ENCODE peak calls at places on chromosomes 12 and 14, in eight cellular contexts. One of them, this sample, is unnamed.

GRCh38 chr12:107845226-107845979 is 70.9 kb downstream of the ASCL4 start:
- DNase-seq in HepG2: no peak
- DNase-seq in HCT116: no peak
- DNase-seq in Panc1: no peak
- DNase-seq in SK-N-SH: peak; percentile 35
- DNase-seq in HL-60: no peak
- DNase-seq in K562: no peak
- DNase-seq in GM12878: no peak
- DNase-seq in this sample: peak; percentile 44

GRCh38 chr14:20436363-20436755 is 393 bp upstream of the KLHL33 start:
- DNase-seq in HepG2: no peak
- DNase-seq in HCT116: no peak
- DNase-seq in Panc1: no peak
- DNase-seq in SK-N-SH: no peak
- DNase-seq in HL-60: no peak
- DNase-seq in K562: no peak
- DNase-seq in GM12878: no peak
- DNase-seq in this sample: no peak

GRCh38 chr12:71846322-71846940 is 6.9 kb downstream of the TBC1D15 start:
- DNase-seq in HepG2: peak; percentile 33
- DNase-seq in HCT116: peak; percentile 13
- DNase-seq in Panc1: no peak
- DNase-seq in SK-N-SH: peak; percentile 15
- DNase-seq in HL-60: no peak
- DNase-seq in K562: no peak
- DNase-seq in GM12878: no peak
- DNase-seq in this sample: peak; percentile 33

GRCh38 chr12:25839470-25839869 is 119.0 kb upstream of the RASSF8 start:
- DNase-seq in HepG2: no peak
- DNase-seq in HCT116: no peak
- DNase-seq in Panc1: no peak
- DNase-seq in SK-N-SH: no peak
- DNase-seq in HL-60: no peak
- DNase-seq in K562: no peak
- DNase-seq in GM12878: no peak
- DNase-seq in this sample: no peak

GRCh38 chr14:105055334-105055733 is 9.9 kb downstream of the GPR132 start:
- DNase-seq in HepG2: no peak
- DNase-seq in HCT116: no peak
- DNase-seq in Panc1: no peak
- DNase-seq in SK-N-SH: no peak
- DNase-seq in HL-60: no peak
- DNase-seq in K562: no peak
- DNase-seq in GM12878: no peak
- DNase-seq in this sample: no peak

GRCh38 chr14:22002860-22003284 is 329.3 kb upstream of the OR4E1 start:
- DNase-seq in HepG2: no peak
- DNase-seq in HCT116: peak; percentile 16
- DNase-seq in Panc1: no peak
- DNase-seq in SK-N-SH: no peak
- DNase-seq in HL-60: no peak
- DNase-seq in K562: no peak
- DNase-seq in GM12878: no peak
- DNase-seq in this sample: peak; percentile 87

GRCh38 chr12:108840605-108841328 is 16.6 kb downstream of the SSH1 start:
- DNase-seq in HepG2: no peak
- DNase-seq in HCT116: no peak
- DNase-seq in Panc1: no peak
- DNase-seq in SK-N-SH: no peak
- DNase-seq in HL-60: no peak
- DNase-seq in K562: no peak
- DNase-seq in GM12878: no peak
- DNase-seq in this sample: no peak

GRCh38 chr14:75279153-75279738 is 618 bp downstream of the FOS start:
- DNase-seq in HepG2: no peak
- DNase-seq in HCT116: no peak
- DNase-seq in Panc1: no peak
- DNase-seq in SK-N-SH: peak; percentile 53
- DNase-seq in HL-60: no peak
- DNase-seq in K562: peak; percentile 35
- DNase-seq in GM12878: no peak
- DNase-seq in this sample: peak; percentile 46

GRCh38 chr14:23364604-23365352 is at the start of gene EFS:
- DNase-seq in HepG2: no peak
- DNase-seq in HCT116: no peak
- DNase-seq in Panc1: no peak
- DNase-seq in SK-N-SH: peak; percentile 75
- DNase-seq in HL-60: no peak
- DNase-seq in K562: no peak
- DNase-seq in GM12878: no peak
- DNase-seq in this sample: peak; percentile 79

GRCh38 chr14:101839661-101840060 is 78.2 kb downstream of the PPP2R5C start:
- DNase-seq in HepG2: no peak
- DNase-seq in HCT116: no peak
- DNase-seq in Panc1: no peak
- DNase-seq in SK-N-SH: no peak
- DNase-seq in HL-60: no peak
- DNase-seq in K562: no peak
- DNase-seq in GM12878: no peak
- DNase-seq in this sample: no peak

GRCh38 chr14:80136358-80136757 is 74.9 kb downstream of the DIO2 start:
- DNase-seq in HepG2: no peak
- DNase-seq in HCT116: no peak
- DNase-seq in Panc1: no peak
- DNase-seq in SK-N-SH: no peak
- DNase-seq in HL-60: no peak
- DNase-seq in K562: no peak
- DNase-seq in GM12878: no peak
- DNase-seq in this sample: peak; percentile 57

GRCh38 chr12:6538420-6539275 is 4.3 kb downstream of the GAPDH start:
- DNase-seq in HepG2: peak; percentile 6
- DNase-seq in HCT116: no peak
- DNase-seq in Panc1: no peak
- DNase-seq in SK-N-SH: peak; percentile 40
- DNase-seq in HL-60: peak; percentile 80
- DNase-seq in K562: no peak
- DNase-seq in GM12878: no peak
- DNase-seq in this sample: peak; percentile 49

GRCh38 chr14:21449899-21450216 is 6.1 kb downstream of the CHD8 start:
- DNase-seq in HepG2: no peak
- DNase-seq in HCT116: no peak
- DNase-seq in Panc1: no peak
- DNase-seq in SK-N-SH: no peak
- DNase-seq in HL-60: no peak
- DNase-seq in K562: no peak
- DNase-seq in GM12878: no peak
- DNase-seq in this sample: no peak

DNA sequence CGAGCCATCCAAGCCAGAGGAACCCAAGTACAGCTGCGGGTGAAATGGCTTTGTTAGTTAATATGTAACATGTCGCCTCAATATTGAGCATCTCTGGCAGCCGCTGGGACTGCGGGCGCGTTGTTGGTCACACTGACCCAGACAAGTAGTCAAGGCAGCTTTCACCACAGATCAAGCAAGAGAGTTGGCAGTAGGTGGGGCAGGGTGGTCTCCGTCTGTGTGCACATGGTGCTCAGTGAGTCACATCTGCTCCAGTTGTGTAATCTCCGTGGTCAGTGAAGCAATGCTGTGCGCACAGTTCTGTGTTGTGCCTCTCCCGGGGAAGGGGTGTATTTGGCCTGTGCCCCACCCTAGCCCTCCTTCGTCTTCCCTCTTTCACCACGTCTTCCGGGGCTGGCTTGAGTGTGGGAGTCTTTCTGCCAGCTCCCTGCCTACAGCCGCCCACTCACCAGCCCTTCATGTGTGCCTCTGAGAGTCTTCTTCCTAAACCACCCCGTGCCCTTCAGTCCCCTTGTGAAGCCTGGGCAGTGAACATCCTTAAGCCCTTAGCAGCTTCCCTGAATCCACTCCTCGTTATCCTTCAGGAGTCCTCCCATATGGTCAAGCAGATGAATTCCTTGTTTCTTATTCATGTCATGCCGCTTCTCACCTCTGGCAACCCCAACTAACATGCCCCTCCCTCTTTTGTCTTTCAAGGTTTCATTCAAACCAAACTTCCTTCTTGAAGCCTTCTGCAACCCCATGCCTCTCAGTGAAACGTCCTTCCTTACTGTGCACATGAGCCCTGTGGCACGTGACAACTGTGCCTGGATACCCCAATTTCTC is 242.1 kb downstream of the CACNA1C start:
- DNase-seq in HepG2: no peak
- DNase-seq in HCT116: no peak
- DNase-seq in Panc1: no peak
- DNase-seq in SK-N-SH: no peak
- DNase-seq in HL-60: peak; percentile 99
- DNase-seq in K562: no peak
- DNase-seq in GM12878: no peak
- DNase-seq in this sample: no peak
- TF ChIP-seq REST in HepG2: no peak
- TF ChIP-seq REST in HCT116: no peak
- TF ChIP-seq REST in Panc1: no peak
- TF ChIP-seq REST in SK-N-SH: no peak
- TF ChIP-seq REST in HL-60: peak; percentile 17
- TF ChIP-seq REST in K562: no peak
- TF ChIP-seq REST in GM12878: no peak
- TF ChIP-seq REST in this sample: no peak

GRCh38 chr14:50058112-50058511 is 58.3 kb downstream of the VCPKMT start:
- DNase-seq in HepG2: no peak
- DNase-seq in HCT116: no peak
- DNase-seq in Panc1: no peak
- DNase-seq in SK-N-SH: no peak
- DNase-seq in HL-60: no peak
- DNase-seq in K562: no peak
- DNase-seq in GM12878: no peak
- DNase-seq in this sample: no peak
- TF ChIP-seq POLR2AphosphoS5 in HepG2: no peak
- TF ChIP-seq POLR2AphosphoS5 in HCT116: no peak
- TF ChIP-seq POLR2AphosphoS5 in Panc1: no peak
- TF ChIP-seq POLR2AphosphoS5 in SK-N-SH: no peak
- TF ChIP-seq POLR2AphosphoS5 in HL-60: no peak
- TF ChIP-seq POLR2AphosphoS5 in K562: no peak
- TF ChIP-seq POLR2AphosphoS5 in GM12878: no peak
- TF ChIP-seq POLR2AphosphoS5 in this sample: no peak

DNA sequence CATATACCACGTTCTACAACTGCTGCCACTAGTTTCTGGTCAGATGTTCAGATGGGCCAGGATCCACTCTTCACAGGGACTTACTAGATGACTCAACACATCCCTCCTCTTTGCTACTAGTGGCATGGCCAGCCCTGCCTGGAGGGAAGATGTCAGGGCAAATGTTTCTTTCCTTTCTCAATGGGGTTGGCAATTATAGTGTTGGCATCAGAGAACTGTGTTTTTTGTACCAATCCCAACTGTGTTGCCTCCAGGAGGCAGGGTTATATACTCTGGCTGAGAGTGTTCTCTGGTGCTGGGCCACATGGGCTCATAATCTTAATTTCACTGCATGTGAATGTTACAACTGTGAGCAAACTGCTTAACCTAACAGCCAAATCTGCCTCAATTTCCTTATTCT is 69.9 kb upstream of the AVPR1A start:
- DNase-seq in HepG2: no peak
- DNase-seq in HCT116: no peak
- DNase-seq in Panc1: no peak
- DNase-seq in SK-N-SH: no peak
- DNase-seq in HL-60: no peak
- DNase-seq in K562: no peak
- DNase-seq in GM12878: no peak
- DNase-seq in this sample: no peak
- TF ChIP-seq REST in HepG2: no peak
- TF ChIP-seq REST in HCT116: no peak
- TF ChIP-seq REST in Panc1: no peak
- TF ChIP-seq REST in SK-N-SH: no peak
- TF ChIP-seq REST in HL-60: no peak
- TF ChIP-seq REST in K562: no peak
- TF ChIP-seq REST in GM12878: no peak
- TF ChIP-seq REST in this sample: no peak

GRCh38 chr12:94560416-94561221 is 89.7 kb downstream of the TMCC3 start:
- DNase-seq in HepG2: no peak
- DNase-seq in HCT116: peak; percentile 35
- DNase-seq in Panc1: no peak
- DNase-seq in SK-N-SH: no peak
- DNase-seq in HL-60: no peak
- DNase-seq in K562: no peak
- DNase-seq in GM12878: peak; percentile 36
- DNase-seq in this sample: peak; percentile 84
- TF ChIP-seq POLR2AphosphoS5 in HepG2: no peak
- TF ChIP-seq POLR2AphosphoS5 in HCT116: peak; percentile 16
- TF ChIP-seq POLR2AphosphoS5 in Panc1: no peak
- TF ChIP-seq POLR2AphosphoS5 in SK-N-SH: no peak
- TF ChIP-seq POLR2AphosphoS5 in HL-60: no peak
- TF ChIP-seq POLR2AphosphoS5 in K562: no peak
- TF ChIP-seq POLR2AphosphoS5 in GM12878: no peak
- TF ChIP-seq POLR2AphosphoS5 in this sample: no peak

GRCh38 chr12:50764861-50765324 is 992 bp downstream of the ATF1 start:
- DNase-seq in HepG2: peak; percentile 89
- DNase-seq in HCT116: no peak
- DNase-seq in Panc1: no peak
- DNase-seq in SK-N-SH: peak; percentile 69
- DNase-seq in HL-60: peak; percentile 49
- DNase-seq in K562: no peak
- DNase-seq in GM12878: no peak
- DNase-seq in this sample: no peak

GRCh38 chr12:50763637-50764115 is at the start of gene ATF1:
- DNase-seq in HepG2: peak; percentile 84
- DNase-seq in HCT116: peak; percentile 79
- DNase-seq in Panc1: peak; percentile 61
- DNase-seq in SK-N-SH: peak; percentile 95
- DNase-seq in HL-60: peak; percentile 94
- DNase-seq in K562: peak; percentile 86
- DNase-seq in GM12878: peak; percentile 73
- DNase-seq in this sample: peak; percentile 93

GRCh38 chr12:50765325-50765911 is 1.5 kb downstream of the ATF1 start:
- DNase-seq in HepG2: peak; percentile 50
- DNase-seq in HCT116: no peak
- DNase-seq in Panc1: peak; percentile 75
- DNase-seq in SK-N-SH: peak; percentile 62
- DNase-seq in HL-60: peak; percentile 53
- DNase-seq in K562: peak; percentile 42
- DNase-seq in GM12878: no peak
- DNase-seq in this sample: peak; percentile 71

DNA sequence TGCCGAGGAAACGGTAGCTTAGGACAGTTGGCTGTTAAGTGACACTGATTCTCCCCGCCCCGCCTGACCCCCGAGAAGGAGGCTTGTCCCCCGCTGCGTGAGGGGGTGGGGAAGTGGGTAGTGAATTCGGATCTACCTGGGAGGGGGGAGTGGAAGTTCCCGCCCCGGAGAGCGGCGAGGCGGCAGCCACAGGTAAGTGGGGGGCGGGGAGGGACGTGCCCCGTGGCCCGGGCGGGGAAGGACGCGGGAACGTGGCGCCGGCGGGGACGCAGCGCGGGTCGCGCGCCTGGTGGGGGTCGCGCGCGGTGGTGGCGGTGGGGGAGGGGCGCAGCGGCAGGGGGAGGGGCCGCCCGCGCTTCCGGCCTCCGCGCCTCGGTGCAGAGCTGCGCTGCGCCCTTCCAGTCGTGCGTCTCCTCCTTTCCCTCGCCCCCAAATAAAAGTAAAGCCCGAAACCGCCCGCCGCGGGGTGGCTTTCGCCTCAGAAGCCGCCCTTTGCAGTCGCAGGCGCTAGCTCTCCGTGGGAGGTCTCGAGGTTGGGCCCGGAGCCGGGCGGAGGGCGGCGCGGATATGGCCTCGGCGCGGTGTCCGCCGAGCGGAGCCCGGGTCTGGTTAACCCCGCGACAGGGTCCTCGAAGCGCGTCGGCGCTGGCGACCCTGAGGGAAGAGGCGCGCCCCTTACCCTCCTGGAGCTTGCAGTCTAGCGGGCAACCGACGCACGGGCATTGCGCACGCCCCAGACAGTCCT is 387 bp downstream of the ATF1 start:
- DNase-seq in HepG2: no peak
- DNase-seq in HCT116: no peak
- DNase-seq in Panc1: no peak
- DNase-seq in SK-N-SH: peak; percentile 91
- DNase-seq in HL-60: no peak
- DNase-seq in K562: peak; percentile 90
- DNase-seq in GM12878: no peak
- DNase-seq in this sample: peak; percentile 72
- TF ChIP-seq REST in HepG2: no peak
- TF ChIP-seq REST in HCT116: no peak
- TF ChIP-seq REST in Panc1: no peak
- TF ChIP-seq REST in SK-N-SH: no peak
- TF ChIP-seq REST in HL-60: peak; percentile 37
- TF ChIP-seq REST in K562: peak; percentile 81
- TF ChIP-seq REST in GM12878: no peak
- TF ChIP-seq REST in this sample: no peak